ENCODE peak calls at places on chromosome 10, in six cellular contexts. One of them, this sample, is unnamed.

GRCh38 chr10:84706431-84706830 is 378.0 kb downstream of the CCSER2 start:
- DNase-seq in HCT116: no peak
- DNase-seq in K562: no peak
- DNase-seq in SK-N-SH: no peak
- DNase-seq in HepG2: no peak
- DNase-seq in H1: no peak
- DNase-seq in this sample: no peak

GRCh38 chr10:44932338-44933116 is 21.4 kb downstream of the TMEM72 start:
- DNase-seq in HepG2: peak
- DNase-seq in HCT116: peak
- DNase-seq in K562: peak
- DNase-seq in SK-N-SH: peak
- DNase-seq in H1: peak
- DNase-seq in this sample: peak

GRCh38 chr10:63801139-63801538 is 279.9 kb downstream of the REEP3 start:
- DNase-seq in H1: no peak
- DNase-seq in SK-N-SH: no peak
- DNase-seq in K562: no peak
- DNase-seq in HCT116: no peak
- DNase-seq in HepG2: no peak
- DNase-seq in this sample: no peak

GRCh38 chr10:68899186-68899745 is 1.8 kb upstream of the DDX50 start:
- DNase-seq in SK-N-SH: no peak
- DNase-seq in H1: no peak
- DNase-seq in K562: no peak
- DNase-seq in HepG2: no peak
- DNase-seq in HCT116: no peak
- DNase-seq in this sample: no peak

GRCh38 chr10:26391701-26392695 is 46.1 kb upstream of the APBB1IP start:
- DNase-seq in K562: no peak
- DNase-seq in HepG2: no peak
- DNase-seq in H1: peak
- DNase-seq in SK-N-SH: peak
- DNase-seq in HCT116: no peak
- DNase-seq in this sample: no peak

GRCh38 chr10:122999347-122999746 is 9.2 kb downstream of the IKZF5 start:
- DNase-seq in SK-N-SH: no peak
- DNase-seq in HepG2: no peak
- DNase-seq in H1: no peak
- DNase-seq in K562: no peak
- DNase-seq in HCT116: no peak
- DNase-seq in this sample: no peak

GRCh38 chr10:117074621-117075020 is 63.4 kb downstream of the VAX1 start:
- DNase-seq in K562: no peak
- DNase-seq in H1: no peak
- DNase-seq in HepG2: peak
- DNase-seq in HCT116: peak
- DNase-seq in SK-N-SH: no peak
- DNase-seq in this sample: no peak

GRCh38 chr10:114767589-114768393 is 53.8 kb upstream of the FHIP2A start:
- DNase-seq in K562: no peak
- DNase-seq in H1: peak
- DNase-seq in HepG2: no peak
- DNase-seq in HCT116: no peak
- DNase-seq in SK-N-SH: peak
- DNase-seq in this sample: peak

GRCh38 chr10:101139421-101139911 is 8.4 kb downstream of the TLX1 start:
- DNase-seq in HCT116: no peak
- DNase-seq in K562: peak
- DNase-seq in H1: peak
- DNase-seq in SK-N-SH: peak
- DNase-seq in HepG2: peak
- DNase-seq in this sample: no peak

GRCh38 chr10:104582604-104582951 is 58.5 kb upstream of the SORCS3 start:
- DNase-seq in HepG2: no peak
- DNase-seq in HCT116: no peak
- DNase-seq in SK-N-SH: no peak
- DNase-seq in H1: no peak
- DNase-seq in K562: no peak
- DNase-seq in this sample: no peak

GRCh38 chr10:124741922-124742417 is 2.2 kb downstream of the FAM53B start:
- DNase-seq in SK-N-SH: no peak
- DNase-seq in H1: no peak
- DNase-seq in K562: peak
- DNase-seq in HepG2: no peak
- DNase-seq in HCT116: no peak
- DNase-seq in this sample: no peak

GRCh38 chr10:29304259-29305030 is 15.6 kb downstream of the LYZL1 start:
- DNase-seq in SK-N-SH: peak
- DNase-seq in HepG2: peak
- DNase-seq in H1: peak
- DNase-seq in HCT116: peak
- DNase-seq in K562: peak
- DNase-seq in this sample: peak

GRCh38 chr10:91487914-91488577 is 77.9 kb downstream of the HECTD2 start:
- DNase-seq in SK-N-SH: no peak
- DNase-seq in K562: no peak
- DNase-seq in H1: no peak
- DNase-seq in HCT116: no peak
- DNase-seq in HepG2: no peak
- DNase-seq in this sample: no peak

GRCh38 chr10:8321990-8322389 is 267.5 kb downstream of the GATA3 start:
- DNase-seq in SK-N-SH: peak
- DNase-seq in HCT116: no peak
- DNase-seq in HepG2: no peak
- DNase-seq in H1: no peak
- DNase-seq in K562: no peak
- DNase-seq in this sample: no peak

DNA sequence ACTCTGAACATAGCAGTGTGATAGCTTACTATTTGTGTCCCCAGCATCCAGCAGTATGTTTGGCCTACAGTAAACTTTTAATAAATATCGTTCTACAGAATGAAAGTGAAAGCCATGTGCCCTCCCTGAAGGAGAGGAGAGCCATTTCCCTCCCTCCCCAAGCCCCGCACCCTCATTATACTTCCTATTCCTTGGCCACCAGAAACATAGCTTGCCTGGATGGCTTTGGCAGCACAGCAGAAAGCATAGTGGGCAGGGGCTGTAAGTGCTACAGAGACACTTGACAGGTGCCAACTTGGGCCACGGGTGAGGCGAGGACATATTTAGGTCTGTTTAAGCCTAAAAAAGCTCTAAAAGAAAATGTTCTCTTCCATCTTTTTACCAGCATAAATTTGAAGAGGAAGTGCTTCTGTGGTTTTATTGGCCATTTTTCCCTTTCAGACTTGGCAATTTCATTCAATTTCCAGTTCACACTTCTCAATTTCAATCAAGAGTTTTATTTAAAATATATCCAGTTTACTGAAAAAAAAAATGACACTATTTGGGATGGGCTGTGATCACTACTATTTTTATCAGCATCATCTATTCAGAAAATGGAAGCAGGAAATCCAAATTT is 12.7 kb downstream of the HHEX start:
- DNase-seq in HepG2: no peak
- DNase-seq in HCT116: no peak
- DNase-seq in H1: no peak
- DNase-seq in K562: peak
- DNase-seq in SK-N-SH: no peak
- DNase-seq in this sample: no peak
- TF ChIP-seq JUND in HepG2: no peak
- TF ChIP-seq JUND in HCT116: no peak
- TF ChIP-seq JUND in H1: no peak
- TF ChIP-seq JUND in K562: no peak
- TF ChIP-seq JUND in SK-N-SH: no peak
- TF ChIP-seq JUND in this sample: no peak

GRCh38 chr10:106566871-106567270 is 597.6 kb downstream of the SORCS1 start:
- DNase-seq in HCT116: no peak
- DNase-seq in HepG2: no peak
- DNase-seq in K562: no peak
- DNase-seq in SK-N-SH: peak
- DNase-seq in H1: no peak
- DNase-seq in this sample: no peak
- TF ChIP-seq JUND in HCT116: no peak
- TF ChIP-seq JUND in HepG2: no peak
- TF ChIP-seq JUND in K562: no peak
- TF ChIP-seq JUND in SK-N-SH: no peak
- TF ChIP-seq JUND in H1: no peak
- TF ChIP-seq JUND in this sample: no peak

GRCh38 chr10:79292026-79292425 is 55.2 kb upstream of the PPIF start:
- DNase-seq in HCT116: no peak
- DNase-seq in SK-N-SH: no peak
- DNase-seq in K562: no peak
- DNase-seq in H1: no peak
- DNase-seq in HepG2: no peak
- DNase-seq in this sample: no peak

GRCh38 chr10:79292789-79293746 is 54.2 kb upstream of the PPIF start:
- DNase-seq in K562: peak
- DNase-seq in HepG2: peak
- DNase-seq in SK-N-SH: peak
- DNase-seq in H1: peak
- DNase-seq in HCT116: no peak
- DNase-seq in this sample: peak

GRCh38 chr10:79295593-79295992 is 51.7 kb upstream of the PPIF start:
- DNase-seq in HCT116: no peak
- DNase-seq in H1: no peak
- DNase-seq in K562: no peak
- DNase-seq in HepG2: no peak
- DNase-seq in SK-N-SH: no peak
- DNase-seq in this sample: no peak

GRCh38 chr10:79296431-79296830 is 50.8 kb upstream of the PPIF start:
- DNase-seq in H1: no peak
- DNase-seq in HepG2: no peak
- DNase-seq in K562: no peak
- DNase-seq in SK-N-SH: no peak
- DNase-seq in HCT116: no peak
- DNase-seq in this sample: no peak

DNA sequence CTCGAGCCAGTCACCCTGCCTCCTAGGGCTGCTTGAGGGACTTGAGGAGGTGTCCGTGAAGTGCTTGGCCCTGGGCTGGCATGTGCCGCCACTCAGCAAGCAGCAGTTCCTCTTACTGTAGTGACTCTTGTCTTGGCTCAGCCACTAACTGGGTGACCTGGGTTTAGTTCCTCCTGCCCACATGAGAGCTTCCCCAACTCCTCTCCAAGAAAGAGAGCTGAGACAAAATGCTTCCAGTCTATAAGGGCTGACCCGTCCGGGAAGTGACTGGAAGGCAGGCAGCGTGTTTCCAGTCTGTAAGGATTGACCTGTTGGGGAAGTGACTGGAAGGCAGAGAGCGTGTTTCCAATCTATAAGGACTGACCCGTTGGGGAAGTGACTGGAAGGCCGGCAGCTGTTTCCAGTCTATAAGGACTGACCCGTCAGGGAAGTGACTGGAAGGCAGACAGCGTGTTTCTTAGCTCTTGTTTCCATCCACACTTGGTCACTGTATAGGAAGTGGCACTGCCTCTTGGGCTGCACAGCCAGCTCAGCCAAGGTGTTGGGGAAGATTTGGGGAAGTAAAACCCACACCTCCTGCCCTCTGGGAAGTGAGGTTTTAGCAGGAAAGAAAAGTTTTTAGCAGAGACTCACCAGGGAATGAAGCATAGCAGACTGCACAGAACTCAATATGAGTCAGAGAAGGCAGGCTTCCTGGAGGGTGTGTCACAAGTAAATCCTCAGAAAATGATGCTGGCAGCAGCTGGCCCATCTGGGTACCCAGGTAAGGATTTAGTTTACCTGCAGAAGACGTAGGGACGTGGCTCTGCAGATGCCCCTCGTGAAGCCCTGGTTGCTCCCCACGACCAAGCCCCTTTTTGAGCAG is 53.2 kb upstream of the PPIF start:
- DNase-seq in HCT116: no peak
- DNase-seq in HepG2: no peak
- DNase-seq in K562: no peak
- DNase-seq in SK-N-SH: no peak
- DNase-seq in H1: no peak
- DNase-seq in this sample: no peak
- TF ChIP-seq JUND in HCT116: no peak
- TF ChIP-seq JUND in HepG2: no peak
- TF ChIP-seq JUND in K562: no peak
- TF ChIP-seq JUND in SK-N-SH: no peak
- TF ChIP-seq JUND in H1: no peak
- TF ChIP-seq JUND in this sample: no peak

GRCh38 chr10:22992621-22993020 is 64.8 kb downstream of the ARMC3 start:
- DNase-seq in HCT116: no peak
- DNase-seq in K562: no peak
- DNase-seq in H1: no peak
- DNase-seq in HepG2: peak
- DNase-seq in SK-N-SH: no peak
- DNase-seq in this sample: no peak

GRCh38 chr10:22999942-23000341 is 72.1 kb downstream of the ARMC3 start:
- DNase-seq in K562: no peak
- DNase-seq in HCT116: no peak
- DNase-seq in SK-N-SH: no peak
- DNase-seq in H1: no peak
- DNase-seq in HepG2: no peak
- DNase-seq in this sample: peak

GRCh38 chr10:22993314-22993713 is 65.5 kb downstream of the ARMC3 start:
- DNase-seq in K562: no peak
- DNase-seq in H1: no peak
- DNase-seq in SK-N-SH: no peak
- DNase-seq in HCT116: no peak
- DNase-seq in HepG2: no peak
- DNase-seq in this sample: no peak

GRCh38 chr10:23001901-23002516 is 74.2 kb downstream of the ARMC3 start:
- DNase-seq in K562: no peak
- DNase-seq in H1: peak
- DNase-seq in HCT116: no peak
- DNase-seq in HepG2: no peak
- DNase-seq in SK-N-SH: no peak
- DNase-seq in this sample: no peak

GRCh38 chr10:22997102-22997501 is 69.2 kb downstream of the ARMC3 start:
- DNase-seq in K562: peak
- DNase-seq in SK-N-SH: peak
- DNase-seq in HepG2: no peak
- DNase-seq in HCT116: peak
- DNase-seq in H1: peak
- DNase-seq in this sample: no peak
- TF ChIP-seq JUND in K562: no peak
- TF ChIP-seq JUND in SK-N-SH: no peak
- TF ChIP-seq JUND in HepG2: no peak
- TF ChIP-seq JUND in HCT116: no peak
- TF ChIP-seq JUND in H1: no peak
- TF ChIP-seq JUND in this sample: no peak

DNA sequence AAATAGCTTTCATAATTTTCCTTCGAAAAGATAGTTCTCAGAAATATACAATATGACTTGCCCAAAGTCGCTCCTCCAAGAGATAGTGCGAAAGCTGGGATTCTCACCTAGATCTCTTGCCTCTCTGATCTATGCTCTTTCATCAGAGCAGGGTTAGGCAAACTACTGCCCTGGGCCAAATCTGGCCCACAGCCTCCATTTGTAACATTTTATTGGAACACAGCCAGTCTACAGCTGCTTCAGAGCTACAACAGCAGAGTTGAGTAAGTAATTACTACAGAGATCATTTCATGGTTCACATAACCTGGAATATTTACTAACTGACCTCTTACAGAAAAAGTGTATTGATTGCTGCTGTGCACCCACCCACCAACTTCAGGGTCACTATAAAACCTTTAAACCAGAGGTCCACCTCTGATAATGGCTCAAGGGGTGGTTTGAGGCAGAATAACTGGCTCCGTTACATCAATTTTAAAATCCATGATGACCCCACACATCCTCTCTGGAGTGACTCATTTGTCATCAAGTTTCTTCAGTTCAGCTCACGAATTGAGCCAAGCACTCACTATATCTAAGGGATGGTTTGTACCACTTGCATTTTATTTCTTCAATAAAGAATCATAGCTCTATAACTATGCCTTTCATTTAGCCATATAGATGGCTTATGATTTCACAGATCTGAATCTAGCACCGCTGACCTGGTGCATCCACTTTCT is 1019.0 kb downstream of the XPNPEP1 start:
- DNase-seq in K562: no peak
- DNase-seq in H1: no peak
- DNase-seq in SK-N-SH: peak
- DNase-seq in HepG2: no peak
- DNase-seq in HCT116: no peak
- DNase-seq in this sample: no peak
- TF ChIP-seq JUND in K562: no peak
- TF ChIP-seq JUND in H1: no peak
- TF ChIP-seq JUND in SK-N-SH: peak
- TF ChIP-seq JUND in HepG2: no peak
- TF ChIP-seq JUND in HCT116: no peak
- TF ChIP-seq JUND in this sample: no peak

This sample was measured in T47D.